ENCODE peak calls at places on chromosomes 3 and 15, in eight cellular contexts. G is effector memory CD4-positive, alpha-beta T cell; R is heart right ventricle; N is adrenal gland; C is pancreas; S is cardiac muscle cell; V is A549; J is A673. I is an unnamed sample. For H3K9me3 and H3K4me1, the result is how much of the 10 kb centered on the place peaks cover.

GRCh38 chr3:12187448-12188327 is 29.0 kb upstream of the TIMP4 start:
- DNase-seq in G (no peak), R (no peak), N (no peak), C (no peak), S (no peak), V (no peak), J (peak), I (no peak)

GRCh38 chr15:41559489-41560177 is 621 bp downstream of the TYRO3 start:
- DNase-seq in G (no peak), R (no peak), N (peak), C (no peak), S (no peak), V (no peak), J (peak), I (peak)

GRCh38 chr3:101026881-101027678 is 33.9 kb upstream of the ABI3BP start:
- DNase-seq in G (no peak), R (no peak), N (no peak), C (no peak), S (no peak), V (no peak), J (peak), I (no peak)

GRCh38 chr3:134974621-134975020 is 179.6 kb downstream of the EPHB1 start:
- DNase-seq in G (no peak), R (no peak), N (no peak), C (no peak), S (no peak), V (no peak), J (no peak), I (no peak)

GRCh38 chr15:49644364-49644794 is 23.5 kb downstream of the DTWD1 start:
- DNase-seq in G (no peak), R (no peak), N (no peak), C (no peak), S (no peak), V (no peak), J (no peak), I (no peak)

GRCh38 chr3:137013955-137014688 is 56.3 kb downstream of the IL20RB start:
- DNase-seq in G (peak), R (peak), N (peak), C (peak), S (peak), V (peak), J (peak), I (peak)

GRCh38 chr3:160169139-160169830 is 55.9 kb upstream of the C3orf80 start:
- DNase-seq in G (no peak), R (no peak), N (no peak), C (no peak), S (no peak), V (peak), J (no peak), I (no peak)

GRCh38 chr3:80142714-80143113 is 374.9 kb upstream of the ROBO1 start:
- DNase-seq in G (no peak), R (no peak), N (no peak), C (no peak), S (no peak), V (no peak), J (no peak), I (no peak)

GRCh38 chr3:47581835-47582234 is 3.2 kb upstream of the CSPG5 start:
- DNase-seq in G (no peak), R (no peak), N (no peak), C (no peak), S (no peak), V (no peak), J (no peak), I (no peak)

GRCh38 chr3:171165986-171166385 is 139.5 kb upstream of the SLC2A2 start:
- DNase-seq in G (no peak), R (no peak), N (no peak), C (no peak), S (no peak), V (no peak), J (no peak), I (no peak)

GRCh38 chr3:82384176-82384575 is 622.7 kb upstream of the GBE1 start:
- DNase-seq in G (no peak), R (no peak), N (no peak), C (no peak), S (no peak), V (no peak), J (no peak), I (no peak)

GRCh38 chr3:82382831-82383230 is 621.4 kb upstream of the GBE1 start:
- DNase-seq in G (no peak), R (no peak), N (no peak), C (no peak), S (no peak), V (no peak), J (no peak), I (no peak)

GRCh38 chr3:82376883-82377282 is 615.4 kb upstream of the GBE1 start:
- DNase-seq in G (no peak), R (no peak), N (no peak), C (no peak), S (no peak), V (no peak), J (no peak), I (no peak)

DNA sequence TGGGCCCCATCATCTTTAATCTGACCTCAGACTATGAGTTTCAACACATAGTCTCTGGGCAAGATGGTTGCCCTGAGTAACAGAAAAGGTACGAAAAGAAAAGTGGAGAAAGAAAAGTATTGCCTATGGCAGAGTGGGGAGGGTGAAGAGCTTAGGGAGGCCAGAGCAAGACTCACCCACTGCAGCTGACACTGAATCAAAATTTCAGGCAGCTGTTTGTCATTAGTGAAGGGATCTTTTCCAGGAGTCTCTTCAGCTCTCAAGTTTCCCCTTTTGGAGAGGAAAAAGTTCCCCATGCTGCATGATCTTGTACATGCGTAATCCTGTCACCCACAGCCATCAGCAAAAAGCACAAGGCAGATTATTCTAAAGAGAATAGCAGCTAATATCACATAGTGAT is 616.9 kb upstream of the GBE1 start:
- DNase-seq in G (no peak), R (no peak), N (no peak), C (no peak), S (no peak), V (no peak), J (no peak), I (no peak)
- H3K9me3 ChIP-seq in G (under half), R (under half), N (under half), C (under half), S (under half), V (under half), J (half or more), I (under half)

GRCh38 chr3:26621891-26622633 is 510 bp upstream of the LRRC3B start:
- DNase-seq in G (no peak), R (no peak), N (no peak), C (no peak), S (no peak), V (no peak), J (no peak), I (no peak)

GRCh38 chr3:26623409-26624208 is 1.0 kb downstream of the LRRC3B start:
- DNase-seq in G (no peak), R (no peak), N (no peak), C (no peak), S (peak), V (no peak), J (no peak), I (peak)

GRCh38 chr3:26622634-26623408 is at the start of gene LRRC3B:
- DNase-seq in G (no peak), R (no peak), N (no peak), C (no peak), S (peak), V (no peak), J (peak), I (peak)

GRCh38 chr3:26625187-26625586 is 2.6 kb downstream of the LRRC3B start:
- DNase-seq in G (no peak), R (no peak), N (no peak), C (no peak), S (no peak), V (no peak), J (no peak), I (no peak)

GRCh38 chr3:26624209-26624775 is 1.7 kb downstream of the LRRC3B start:
- DNase-seq in G (no peak), R (no peak), N (no peak), C (no peak), S (no peak), V (no peak), J (no peak), I (peak)
- H3K4me1 ChIP-seq in G (under half), R (under half), N (under half), C (under half), S (under half), V (under half), J (under half), I (under half)

GRCh38 chr15:67134577-67135492 is 69.4 kb downstream of the SMAD3 start:
- DNase-seq in G (no peak), R (no peak), N (peak), C (no peak), S (no peak), V (no peak), J (no peak), I (no peak)
- H3K4me3 ChIP-seq in G (peak), R (no peak), N (no peak), C (no peak), S (no peak), V (peak), J (no peak), I (no peak)

DNA sequence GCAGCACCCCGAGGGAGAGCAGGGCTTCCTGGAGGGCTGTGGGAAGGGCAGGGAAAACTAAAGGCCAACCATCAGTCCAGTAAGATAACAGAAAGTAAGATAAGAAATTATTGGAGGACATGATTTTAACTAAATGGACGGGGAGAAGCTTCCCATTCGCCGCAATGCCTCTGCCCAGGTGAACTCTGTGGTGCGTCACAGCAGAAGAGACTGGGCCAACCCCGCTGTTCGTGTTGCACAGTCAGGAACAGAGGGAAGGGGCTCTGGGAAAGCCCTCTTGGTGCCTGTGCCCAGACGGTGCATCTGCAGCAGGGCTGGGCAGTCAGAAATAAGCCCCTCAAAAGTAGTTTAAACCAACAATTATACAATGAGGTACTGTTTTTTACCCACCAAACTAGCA is 284.1 kb downstream of the OCA2 start:
- DNase-seq in G (no peak), R (no peak), N (no peak), C (no peak), S (no peak), V (no peak), J (no peak), I (no peak)
- H3K9me3 ChIP-seq in G (under half), R (under half), N (under half), C (under half), S (under half), V (under half), J (under half), I (under half)

GRCh38 chr3:31980530-31981205 is 394 bp downstream of the OSBPL10 start:
- DNase-seq in G (no peak), R (peak), N (peak), C (peak), S (peak), V (peak), J (peak), I (peak)
- H3K4me1 ChIP-seq in G (under half), R (under half), N (under half), C (under half), S (under half), V (under half), J (under half), I (under half)